ENCODE peak calls at places on chromosomes 16 and 17, in eight cellular contexts. V is non-pigmented ciliary epithelial cell; P is T-cell; B is activated T-cell treated with anti-CD3 and anti-CD28 coated beads, Interleukin-2, amount 50 U/mL, for 72 hours; K is stromal cell of bone marrow; G is T-helper 22 cell; I is activated naive CD4-positive, alpha-beta T cell; N is aorta. U is an unnamed sample.

GRCh38 chr17:75511610-75512575 is 3.4 kb downstream of the CASKIN2 start:
- DNase-seq in V (no peak), N (no peak), B (no peak), K (no peak), G (no peak), P (no peak), I (no peak), U (no peak)

GRCh38 chr16:19898924-19899604 is 14.4 kb upstream of the GPRC5B start:
- DNase-seq in P (no peak), N (no peak), I (no peak), V (no peak), B (peak; percentile 58), G (no peak), K (peak; percentile 36), U (no peak)

GRCh38 chr16:13435873-13436474 is 484.0 kb upstream of the ERCC4 start:
- DNase-seq in I (no peak), G (no peak), B (no peak), V (no peak), P (no peak), N (no peak), K (no peak), U (no peak)

GRCh38 chr17:79746955-79747507 is 16.3 kb downstream of the ENPP7 start:
- DNase-seq in V (no peak), B (no peak), K (no peak), I (no peak), N (no peak), P (no peak), G (no peak), U (no peak)

GRCh38 chr17:4247981-4248388 is 15.8 kb downstream of the ANKFY1 start:
- DNase-seq in N (no peak), P (no peak), B (no peak), I (no peak), V (no peak), G (no peak), K (no peak), U (no peak)

GRCh38 chr17:50107790-50108414 is 12.8 kb downstream of the PDK2 start:
- DNase-seq in I (no peak), G (no peak), N (no peak), P (no peak), K (peak; percentile 41), B (no peak), V (no peak), U (no peak)

GRCh38 chr16:27458196-27458728 is 56.3 kb downstream of the IL21R start:
- DNase-seq in K (no peak), G (no peak), P (no peak), N (peak; percentile 46), V (no peak), I (no peak), B (no peak), U (no peak)

GRCh38 chr16:88359008-88359407 is 23.8 kb upstream of the ZNF469 start:
- DNase-seq in G (no peak), B (no peak), V (no peak), P (no peak), K (no peak), N (peak; percentile 42), I (no peak), U (no peak)

GRCh38 chr16:86774931-86775330 is 196.6 kb downstream of the FOXL1 start:
- DNase-seq in K (no peak), I (no peak), V (no peak), N (peak; percentile 64), P (no peak), B (no peak), G (no peak), U (no peak)

GRCh38 chr17:3542410-3543088 is 15.1 kb downstream of the TRPV3 start:
- DNase-seq in K (no peak), N (peak; percentile 63), P (no peak), I (no peak), G (no peak), B (no peak), V (no peak), U (no peak)

GRCh38 chr16:56977256-56977655 is 12.1 kb upstream of the NLRC5 start:
- DNase-seq in N (no peak), G (no peak), V (no peak), K (no peak), P (no peak), I (no peak), B (no peak), U (no peak)

GRCh38 chr16:12329246-12329995 is 352.9 kb downstream of the SNX29 start:
- DNase-seq in I (no peak), N (no peak), P (no peak), B (no peak), G (no peak), K (no peak), V (no peak), U (no peak)

GRCh38 chr17:61379457-61380216 is 20.0 kb upstream of the TBX2 start:
- DNase-seq in V (no peak), K (no peak), N (peak; percentile 55), B (no peak), I (no peak), G (no peak), P (no peak), U (no peak)

GRCh38 chr17:6067060-6067459 is 3.1 kb upstream of the WSCD1 start:
- DNase-seq in K (no peak), P (no peak), B (no peak), I (no peak), N (no peak), G (no peak), V (no peak), U (no peak)

GRCh38 chr17:72479113-72479512 is 358.3 kb downstream of the SOX9 start:
- DNase-seq in P (no peak), V (no peak), I (no peak), K (no peak), G (no peak), B (no peak), N (no peak), U (no peak)

GRCh38 chr17:12040478-12040877 is 19.8 kb downstream of the MAP2K4 start:
- DNase-seq in G (no peak), P (no peak), V (no peak), B (no peak), I (no peak), N (no peak), K (no peak), U (no peak)

GRCh38 chr17:8941520-8941919 is 24.0 kb downstream of the PIK3R5 start:
- DNase-seq in V (no peak), K (no peak), N (no peak), G (peak; percentile 39), I (no peak), B (peak; percentile 83), P (peak; percentile 39), U (peak; percentile 42)